ENCODE peak calls at places on chromosome 13, in ten cellular contexts. Y is foreskin keratinocyte; M is activated CD4-positive, alpha-beta T cell treated with anti-CD3 and anti-CD28 coated beads, Interleukin-2, amount 50 U/mL, for 48 hours; D is suprapubic skin; Q is anterior cingulate cortex; Z is SHP77 treated with DMSO at 0.1 percent for 48 hours; U is cardiac muscle cell; F is astrocyte of the spinal cord; V is hypothalamus; I is endodermal cell. G is an unnamed sample.

GRCh38 chr13:22461854-22462565 is 718.8 kb upstream of the SGCG start:
- DNase-seq in F (no peak), U (no peak), M (no peak), I (no peak), Y (no peak), V (no peak), D (no peak), Q (no peak), Z (no peak), G (no peak)

GRCh38 chr13:114113961-114114360 is 18.5 kb downstream of the RASA3 start:
- DNase-seq in Z (no peak), M (no peak), V (no peak), F (no peak), Y (no peak), Q (no peak), U (no peak), I (peak), D (no peak), G (no peak)

GRCh38 chr13:93230466-93230865 is 3.9 kb downstream of the GPC6 start:
- DNase-seq in V (no peak), D (no peak), I (no peak), Z (no peak), Y (peak), Q (no peak), M (no peak), F (peak), U (peak), G (no peak)

GRCh38 chr13:110716235-110716505 is 2.7 kb downstream of the ING1 start:
- DNase-seq in F (peak), I (no peak), Z (no peak), V (peak), U (peak), M (no peak), Y (peak), D (no peak), Q (no peak), G (no peak)

GRCh38 chr13:111204438-111205177 is 89.5 kb downstream of the ARHGEF7 start:
- DNase-seq in Q (no peak), Y (peak), D (no peak), U (peak), Z (no peak), V (no peak), F (peak), I (peak), M (no peak), G (peak)

GRCh38 chr13:73945871-73946270 is 188.3 kb downstream of the KLF12 start:
- DNase-seq in V (peak), Z (no peak), Q (no peak), U (no peak), D (no peak), M (no peak), I (peak), F (peak), Y (no peak), G (peak)

GRCh38 chr13:47281981-47282380 is 385.1 kb upstream of the HTR2A start:
- DNase-seq in I (no peak), Q (no peak), D (no peak), U (no peak), V (no peak), Z (no peak), Y (no peak), M (no peak), F (no peak), G (no peak)

GRCh38 chr13:39056018-39056417 is 17.8 kb downstream of the NHLRC3 start:
- DNase-seq in Z (no peak), Y (no peak), U (no peak), M (no peak), D (no peak), V (no peak), I (no peak), F (no peak), Q (no peak), G (no peak)

GRCh38 chr13:29362849-29363604 is 232.5 kb downstream of the SLC7A1 start:
- DNase-seq in U (peak), Q (no peak), Y (peak), I (peak), D (no peak), V (peak), M (peak), Z (peak), F (peak), G (peak)

GRCh38 chr13:104385409-104385808 is 1319.2 kb upstream of the SLC10A2 start:
- DNase-seq in D (no peak), V (no peak), Y (peak), M (no peak), Q (no peak), F (peak), U (peak), Z (no peak), I (no peak), G (no peak)

GRCh38 chr13:80235559-80236296 is 105.2 kb downstream of the SPRY2 start:
- DNase-seq in M (no peak), Z (no peak), V (no peak), Q (no peak), I (no peak), U (peak), F (peak), D (no peak), Y (peak), G (no peak)

GRCh38 chr13:43003010-43003409 is 11.0 kb upstream of the EPSTI1 start:
- DNase-seq in Y (peak), V (no peak), D (no peak), M (no peak), Q (no peak), U (no peak), I (no peak), F (no peak), Z (no peak), G (no peak)

GRCh38 chr13:111316161-111316730 is 4.2 kb upstream of the TEX29 start:
- DNase-seq in D (no peak), Q (no peak), Z (no peak), U (no peak), F (no peak), Y (no peak), I (no peak), V (no peak), M (no peak), G (no peak)

GRCh38 chr13:113367020-113367560 is 3.2 kb upstream of the GRTP1 start:
- DNase-seq in Q (no peak), U (no peak), M (no peak), D (no peak), I (no peak), F (no peak), V (no peak), Z (no peak), Y (no peak), G (peak)

GRCh38 chr13:38670627-38671026 is 16.2 kb upstream of the FREM2 start:
- DNase-seq in M (no peak), Y (peak), D (no peak), Q (no peak), I (no peak), F (peak), Z (no peak), U (peak), V (no peak), G (no peak)

GRCh38 chr13:112095354-112095753 is 28.4 kb downstream of the SOX1 start:
- DNase-seq in D (no peak), U (no peak), Q (no peak), Y (no peak), M (no peak), F (no peak), V (no peak), Z (no peak), I (no peak), G (no peak)

GRCh38 chr13:98279473-98280175 is 102.6 kb upstream of the RNF113B start:
- DNase-seq in F (no peak), Q (no peak), Z (no peak), D (no peak), Y (no peak), M (no peak), U (no peak), I (peak), V (no peak), G (peak)

GRCh38 chr13:39451301-39451700 is 151.7 kb downstream of the LHFPL6 start:
- DNase-seq in D (no peak), V (peak), M (no peak), Z (no peak), Q (no peak), I (no peak), U (peak), Y (no peak), F (peak), G (no peak)

GRCh38 chr13:71663431-71663830 is 203.6 kb downstream of the DACH1 start:
- DNase-seq in Y (no peak), I (no peak), F (peak), U (peak), Q (no peak), D (no peak), M (no peak), V (no peak), Z (no peak), G (no peak)

GRCh38 chr13:80116107-80116506 is 224.8 kb downstream of the SPRY2 start:
- DNase-seq in I (no peak), Z (no peak), D (no peak), M (no peak), Q (no peak), U (peak), Y (peak), V (no peak), F (peak), G (no peak)

GRCh38 chr13:100129605-100130004 is 40.7 kb downstream of the PCCA start:
- DNase-seq in Z (no peak), U (no peak), Y (no peak), F (no peak), I (peak), M (no peak), Q (no peak), V (peak), D (no peak), G (no peak)

GRCh38 chr13:90950134-90950533 is 397.4 kb upstream of the MIR17HG start:
- DNase-seq in Q (no peak), U (no peak), V (no peak), M (no peak), Z (no peak), F (no peak), Y (no peak), D (no peak), I (no peak), G (no peak)

GRCh38 chr13:100245099-100245498 is 156.2 kb downstream of the PCCA start:
- DNase-seq in I (no peak), Q (no peak), F (no peak), V (no peak), D (no peak), Z (no peak), M (no peak), U (no peak), Y (no peak), G (no peak)

GRCh38 chr13:75135325-75135825 is 346.6 kb downstream of the TBC1D4 start:
- DNase-seq in I (no peak), Z (no peak), M (no peak), U (peak), F (peak), Y (peak), V (no peak), Q (no peak), D (no peak), G (no peak)

GRCh38 chr13:27960362-27961226 is 8.5 kb downstream of the CDX2 start:
- DNase-seq in Z (peak), Y (no peak), I (peak), D (no peak), U (peak), F (no peak), M (peak), V (no peak), Q (no peak), G (peak)

GRCh38 chr13:23407996-23408395 is 25.5 kb downstream of the SACS start:
- DNase-seq in M (no peak), Y (no peak), U (no peak), I (no peak), D (no peak), F (no peak), Z (no peak), V (no peak), Q (no peak), G (no peak)

GRCh38 chr13:28492527-28493367 is 2.2 kb downstream of the FLT1 start:
- DNase-seq in Q (no peak), Y (no peak), Z (no peak), U (no peak), M (peak), D (no peak), F (no peak), I (no peak), V (no peak), G (peak)